ENCODE peak calls at places on chromosomes 1 and 21, in five cellular contexts. J, H, F, C and G are unnamed samples.

GRCh38 chr1:36157115-36157903 is 1.3 kb downstream of the MAP7D1 start:
- DNase-seq in J (no peak), C (no peak), H (no peak), F (no peak), G (peak)

GRCh38 chr1:39094685-39095084 is 68.5 kb downstream of the NDUFS5 start:
- DNase-seq in F (no peak), J (no peak), C (no peak), H (no peak), G (no peak)

GRCh38 chr1:8660455-8660854 is 157.0 kb downstream of the RERE start:
- DNase-seq in C (no peak), F (no peak), J (peak), H (no peak), G (no peak)

GRCh38 chr1:24704411-24705259 is 40.6 kb upstream of the CLIC4 start:
- DNase-seq in F (no peak), J (peak), C (peak), H (no peak), G (peak)

GRCh38 chr1:18929686-18930085 is 26.8 kb downstream of the IFFO2 start:
- DNase-seq in H (no peak), F (no peak), C (no peak), J (no peak), G (no peak)

GRCh38 chr1:236103646-236104218 is 38.6 kb upstream of the GPR137B start:
- DNase-seq in J (peak), H (no peak), C (peak), F (no peak), G (peak)

GRCh38 chr1:62530516-62531154 is 66.7 kb upstream of the ANGPTL3 start:
- DNase-seq in C (peak), H (peak), F (peak), J (peak), G (peak)

GRCh38 chr1:36735939-36736730 is 253.4 kb upstream of the CSF3R start:
- DNase-seq in J (no peak), C (no peak), H (no peak), F (no peak), G (no peak)

GRCh38 chr1:90340604-90341003 is 345.7 kb downstream of the ZNF326 start:
- DNase-seq in H (no peak), C (no peak), F (no peak), J (no peak), G (no peak)

GRCh38 chr1:151593651-151594625 is 17.9 kb upstream of the SNX27 start:
- DNase-seq in F (no peak), J (peak), C (peak), H (peak), G (peak)

GRCh38 chr1:226304291-226304955 is 4.5 kb downstream of the LIN9 start:
- DNase-seq in J (no peak), C (no peak), H (no peak), F (no peak), G (no peak)

GRCh38 chr1:212967767-212968166 is 17.4 kb downstream of the VASH2 start:
- DNase-seq in F (no peak), H (no peak), C (peak), J (peak), G (peak)

GRCh38 chr1:8560611-8561544 is 243.0 kb downstream of the SLC45A1 start:
- DNase-seq in C (peak), F (no peak), J (peak), H (no peak), G (peak)

GRCh38 chr1:53315456-53316048 is 12.3 kb downstream of the LRP8 start:
- DNase-seq in C (no peak), F (no peak), H (no peak), J (no peak), G (no peak)

GRCh38 chr1:212260557-212261342 is 24.5 kb upstream of the PPP2R5A start:
- DNase-seq in H (no peak), F (no peak), J (no peak), C (no peak), G (no peak)

GRCh38 chr1:164101802-164102201 is 457.2 kb upstream of the PBX1 start:
- DNase-seq in C (no peak), F (no peak), J (no peak), H (no peak), G (no peak)

GRCh38 chr1:248696261-248696660 is 6.3 kb downstream of the OR14I1 start:
- DNase-seq in C (peak), J (no peak), H (peak), F (no peak), G (no peak)

GRCh38 chr1:18886003-18886335 is 16.4 kb downstream of the ALDH4A1 start:
- DNase-seq in F (no peak), J (no peak), H (no peak), C (no peak), G (no peak)

GRCh38 chr1:174726167-174726879 is 273.4 kb upstream of the CACYBP start:
- DNase-seq in F (peak), H (no peak), C (peak), J (no peak), G (peak)

GRCh38 chr21:23488245-23488644 is 2119.0 kb downstream of the MRPL39 start:
- DNase-seq in H (no peak), F (no peak), J (no peak), C (no peak), G (no peak)

GRCh38 chr1:47710075-47711071 is 272.5 kb downstream of the FOXD2 start:
- DNase-seq in F (no peak), H (peak), J (peak), C (peak), G (peak)

GRCh38 chr1:176789571-176790090 is 326.7 kb downstream of the PAPPA2 start:
- DNase-seq in J (no peak), F (no peak), C (no peak), H (no peak), G (no peak)

GRCh38 chr1:180934563-180934962 is 21.9 kb downstream of the KIAA1614 start:
- DNase-seq in C (no peak), J (no peak), F (no peak), H (no peak), G (no peak)

GRCh38 chr1:162196387-162196786 is 126.9 kb downstream of the NOS1AP start:
- DNase-seq in H (no peak), J (no peak), F (no peak), C (no peak), G (no peak)

GRCh38 chr1:1236176-1236763 is 4.2 kb downstream of the B3GALT6 start:
- DNase-seq in J (no peak), H (no peak), F (no peak), C (no peak), G (no peak)

GRCh38 chr1:150613061-150613920 is 16.1 kb downstream of the ENSA start:
- DNase-seq in J (peak), H (no peak), F (no peak), C (peak), G (no peak)

GRCh38 chr1:100414693-100415092 is 62.4 kb downstream of the CDC14A start:
- DNase-seq in H (no peak), J (no peak), F (no peak), C (no peak), G (no peak)

GRCh38 chr1:203084588-203085527 is 954 bp downstream of the MYOG start:
- DNase-seq in H (no peak), J (peak), F (no peak), C (no peak), G (peak)

GRCh38 chr1:118927421-118927820 is 60.7 kb downstream of the TBX15 start:
- DNase-seq in F (no peak), C (no peak), J (no peak), H (no peak), G (no peak)

GRCh38 chr1:224116131-224116530 is 2.2 kb downstream of the FBXO28 start:
- DNase-seq in H (no peak), C (peak), J (peak), F (peak), G (peak)

GRCh38 chr1:107536266-107536665 is 395.4 kb downstream of the NTNG1 start:
- DNase-seq in F (no peak), C (no peak), H (peak), J (no peak), G (no peak)

GRCh38 chr1:112673589-112674439 is 645 bp upstream of the MOV10 start:
- DNase-seq in H (no peak), F (no peak), C (peak), J (peak), G (peak)

GRCh38 chr1:15579683-15580047 is 5.2 kb downstream of the AGMAT start:
- DNase-seq in C (no peak), F (no peak), J (no peak), H (no peak), G (peak)

GRCh38 chr21:28587748-28588147 is 404.9 kb downstream of the LTN1 start:
- DNase-seq in C (no peak), F (no peak), J (no peak), H (no peak), G (no peak)

GRCh38 chr1:209692745-209693504 is 11.7 kb upstream of the HSD11B1 start:
- DNase-seq in C (peak), J (peak), H (peak), F (peak), G (peak)

GRCh38 chr1:240492832-240493440 is 119.0 kb downstream of the GREM2 start:
- DNase-seq in J (peak), C (peak), H (peak), F (peak), G (peak)

GRCh38 chr1:180301135-180301737 is 71.2 kb downstream of the LHX4 start:
- DNase-seq in F (no peak), J (no peak), H (no peak), C (no peak), G (no peak)

GRCh38 chr1:241457421-241457820 is 62.1 kb downstream of the FH start:
- DNase-seq in F (no peak), J (no peak), C (no peak), H (no peak), G (peak)

GRCh38 chr1:198657550-198658064 is 18.8 kb downstream of the PTPRC start:
- DNase-seq in C (no peak), H (no peak), F (no peak), J (no peak), G (no peak)

GRCh38 chr1:236159704-236160539 is 17.6 kb downstream of the GPR137B start:
- DNase-seq in H (peak), F (no peak), C (no peak), J (no peak), G (no peak)

GRCh38 chr1:116847688-116848531 is 61.8 kb upstream of the PTGFRN start:
- DNase-seq in C (no peak), F (no peak), H (no peak), J (no peak), G (no peak)

GRCh38 chr1:116841569-116842364 is 67.9 kb upstream of the PTGFRN start:
- DNase-seq in H (no peak), F (no peak), C (no peak), J (no peak), G (no peak)

GRCh38 chr1:116844775-116845174 is 64.9 kb upstream of the PTGFRN start:
- DNase-seq in J (no peak), H (no peak), C (no peak), F (no peak), G (no peak)

GRCh38 chr1:116847175-116847574 is 62.5 kb upstream of the PTGFRN start:
- DNase-seq in F (no peak), H (no peak), J (no peak), C (no peak), G (no peak)

DNA sequence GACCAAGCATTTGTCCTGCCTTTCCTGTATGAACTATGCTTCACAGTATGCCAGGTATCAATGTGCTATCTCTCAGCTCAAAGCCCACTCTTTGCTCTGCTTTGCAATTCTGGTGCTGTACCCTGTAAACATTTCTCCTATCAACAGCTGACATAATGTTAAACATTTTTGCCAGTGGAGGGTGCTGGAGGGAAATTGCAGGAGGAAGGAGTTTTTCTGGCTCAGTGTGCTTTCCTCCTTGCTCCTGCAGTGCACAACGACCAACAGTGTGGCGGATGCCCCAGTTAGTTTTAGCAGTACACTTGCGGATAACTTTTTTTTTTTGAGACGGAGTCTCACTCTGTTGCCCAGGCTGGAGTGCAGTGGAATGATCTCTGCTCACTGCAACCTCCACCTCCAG is 67.1 kb upstream of the PTGFRN start:
- DNase-seq in F (no peak), H (no peak), J (peak), C (no peak), G (no peak)
- TF ChIP-seq CTCF in F (peak), H (no peak), J (peak), C (no peak), G (no peak)

GRCh38 chr21:43699933-43700599 is 18.9 kb upstream of the PDXK start:
- DNase-seq in C (no peak), H (no peak), F (no peak), J (no peak), G (peak)

GRCh38 chr21:43701936-43702784 is 16.8 kb upstream of the PDXK start:
- DNase-seq in J (no peak), F (no peak), C (no peak), H (peak), G (no peak)

GRCh38 chr21:43702785-43703067 is 16.2 kb upstream of the PDXK start:
- DNase-seq in H (no peak), F (no peak), J (no peak), C (no peak), G (no peak)

GRCh38 chr21:43707462-43707861 is 11.5 kb upstream of the PDXK start:
- DNase-seq in C (no peak), F (no peak), J (no peak), H (no peak), G (no peak)

GRCh38 chr21:43703068-43703880 is 15.7 kb upstream of the PDXK start:
- DNase-seq in J (peak), F (peak), C (no peak), H (peak), G (peak)
- H3K4me3 ChIP-seq in J (no peak), F (peak), C (no peak), H (peak), G (no peak)

DNA sequence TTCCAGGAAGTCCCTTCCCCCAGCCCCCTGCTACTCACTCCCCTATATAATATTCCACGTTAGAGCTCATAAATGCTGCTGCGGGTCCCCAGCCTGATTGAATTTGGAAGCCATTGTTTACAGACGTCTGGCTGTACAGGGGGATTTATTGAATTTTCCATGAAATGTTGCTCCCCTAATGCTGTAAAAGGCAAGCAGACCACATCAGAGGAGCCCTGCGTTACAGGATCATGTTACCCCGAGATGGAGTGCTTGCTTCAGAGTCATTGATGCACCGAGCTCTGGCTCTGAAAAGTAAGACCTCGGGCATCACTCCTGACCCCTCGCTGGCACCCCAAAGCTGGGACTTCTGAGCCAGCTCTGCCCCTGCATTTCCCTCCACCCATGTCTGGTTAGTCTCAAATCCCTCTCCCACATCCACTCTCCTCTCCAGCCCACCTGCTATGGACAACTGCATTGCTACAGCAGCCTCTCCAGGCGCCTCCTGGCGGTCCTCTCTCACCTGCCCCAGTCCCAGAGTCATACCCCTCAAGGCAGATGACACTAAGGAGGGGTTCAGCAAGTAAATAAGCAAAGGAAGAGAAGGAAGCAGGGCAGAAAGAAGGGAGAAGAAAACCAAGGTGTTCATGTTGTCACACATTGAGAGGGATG is 127.8 kb downstream of the TMEM53 start:
- DNase-seq in J (peak), C (no peak), H (no peak), F (no peak), G (no peak)
- TF ChIP-seq CTCF in J (peak), C (no peak), H (no peak), F (peak), G (peak)

DNA sequence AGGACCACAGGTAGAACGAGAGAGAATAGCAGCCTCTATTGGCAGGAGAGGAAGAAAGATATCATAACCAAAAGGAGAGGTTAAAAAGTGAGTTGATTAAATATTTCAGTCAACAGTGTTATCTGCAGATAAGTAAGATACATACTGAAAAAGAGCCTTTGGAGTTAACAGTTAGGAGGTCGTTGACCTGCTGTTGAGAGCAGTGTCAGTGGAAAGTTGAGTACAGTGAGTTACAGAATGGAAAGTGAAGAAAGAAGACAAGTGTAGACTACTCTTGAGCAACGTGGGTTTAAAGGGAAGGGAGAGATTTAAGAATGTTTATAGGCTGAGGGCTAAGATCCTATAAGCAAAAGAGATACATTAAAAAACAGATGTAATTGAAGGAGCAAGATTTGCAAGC is 30.2 kb downstream of the GNAT2 start:
- DNase-seq in J (no peak), F (no peak), C (no peak), H (no peak), G (no peak)
- H3K4me3 ChIP-seq in J (no peak), F (no peak), C (no peak), H (no peak), G (no peak)

DNA sequence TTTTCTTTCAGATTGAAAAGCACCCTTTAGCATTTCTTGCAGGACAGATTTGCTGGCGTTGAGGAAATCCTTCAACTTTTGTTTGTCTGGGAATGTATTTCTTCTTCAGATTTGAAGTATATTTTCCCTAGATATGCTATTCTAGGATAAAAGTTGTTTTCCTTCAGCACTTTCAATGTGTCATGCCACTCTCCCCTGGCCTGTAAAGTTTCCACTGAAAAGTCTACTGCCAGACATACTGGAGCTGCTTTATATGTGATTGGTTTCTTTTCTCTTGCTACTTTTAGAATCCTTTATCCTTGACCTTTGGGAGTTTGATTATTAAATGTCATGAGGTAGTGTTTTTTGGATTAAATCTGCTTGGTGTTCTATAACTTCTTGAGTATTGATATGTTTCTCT is 44.2 kb upstream of the CD55 start:
- DNase-seq in J (no peak), F (no peak), H (no peak), C (no peak), G (no peak)
- TF ChIP-seq CTCF in J (no peak), F (no peak), H (no peak), C (no peak), G (no peak)

GRCh38 chr1:40379785-40380452 is 6.4 kb downstream of the SMAP2 start:
- DNase-seq in H (no peak), F (no peak), C (no peak), J (no peak), G (no peak)
- H3K4me3 ChIP-seq in H (peak), F (no peak), C (no peak), J (no peak), G (no peak)

GRCh38 chr1:167469280-167469965 is 48.9 kb downstream of the CD247 start:
- DNase-seq in C (no peak), H (no peak), F (no peak), J (no peak), G (no peak)
- TF ChIP-seq CTCF in C (no peak), H (no peak), F (no peak), J (no peak), G (no peak)